ENCODE peak calls at places on chromosomes 7 and 10, in six cellular contexts. P, R, H, K, Y and Z are unnamed samples.

GRCh38 chr7:115024276-115024675 is 102.4 kb downstream of the MDFIC start:
- DNase-seq in H (peak), R (no peak), P (no peak), Y (no peak), K (no peak), Z (no peak)

GRCh38 chr10:69482125-69482524 is 30.9 kb downstream of the TSPAN15 start:
- DNase-seq in R (no peak), K (no peak), Y (no peak), H (no peak), P (no peak), Z (no peak)

GRCh38 chr10:37495415-37495814 is 362.0 kb downstream of the ZNF248 start:
- DNase-seq in H (no peak), P (no peak), Y (no peak), R (peak), K (no peak), Z (no peak)

GRCh38 chr7:65307651-65308299 is 65.9 kb upstream of the ZNF92 start:
- DNase-seq in P (peak), K (peak), Y (peak), R (peak), H (peak), Z (peak)

GRCh38 chr7:30894866-30895408 is 16.7 kb upstream of the AQP1 start:
- DNase-seq in K (no peak), R (peak), H (no peak), P (no peak), Y (no peak), Z (no peak)

GRCh38 chr10:34107623-34108516 is 707.2 kb downstream of the PARD3 start:
- DNase-seq in K (no peak), P (no peak), H (no peak), Y (no peak), R (no peak), Z (no peak)

GRCh38 chr7:20223356-20223755 is 6.2 kb upstream of the MACC1 start:
- DNase-seq in Y (no peak), K (no peak), R (no peak), P (peak), H (no peak), Z (no peak)

GRCh38 chr10:87925570-87925969 is 62.1 kb downstream of the PTEN start:
- DNase-seq in Y (peak), K (no peak), R (peak), H (peak), P (peak), Z (no peak)

GRCh38 chr10:92655426-92655825 is 34.3 kb upstream of the HHEX start:
- DNase-seq in R (no peak), H (no peak), K (no peak), P (no peak), Y (no peak), Z (no peak)

GRCh38 chr10:82318533-82318932 is 443.5 kb downstream of the NRG3 start:
- DNase-seq in P (no peak), H (peak), K (no peak), R (peak), Y (no peak), Z (no peak)

GRCh38 chr7:96838481-96838880 is 128.8 kb upstream of the SEM1 start:
- DNase-seq in K (no peak), H (no peak), R (no peak), P (no peak), Y (no peak), Z (no peak)

GRCh38 chr7:23246540-23246939 is at the start of gene GPNMB:
- DNase-seq in Y (no peak), R (peak), H (no peak), P (peak), K (no peak), Z (no peak)

GRCh38 chr7:26131056-26131589 is 20.9 kb upstream of the NFE2L3 start:
- DNase-seq in Y (no peak), P (no peak), K (no peak), H (no peak), R (no peak), Z (no peak)

GRCh38 chr10:6072215-6072941 is 10.2 kb upstream of the IL2RA start:
- DNase-seq in K (no peak), Y (no peak), R (no peak), H (peak), P (no peak), Z (no peak)

GRCh38 chr10:103044942-103045489 is 126.9 kb downstream of the CNNM2 start:
- DNase-seq in Y (no peak), K (no peak), R (no peak), H (no peak), P (peak), Z (no peak)

GRCh38 chr10:6163364-6164270 is 39.1 kb upstream of the PFKFB3 start:
- DNase-seq in K (peak), H (peak), Y (peak), R (peak), P (peak), Z (peak)

GRCh38 chr7:23377134-23377533 is 78.0 kb downstream of the MALSU1 start:
- DNase-seq in R (peak), H (no peak), Y (no peak), K (no peak), P (peak), Z (no peak)